ENCODE peak calls at places on chromosomes 2 and 18, in four cellular contexts. C, L, M and N are unnamed samples.

GRCh38 chr2:112646102-112646719 is 472 bp downstream of the SLC20A1 start:
- DNase-seq in C (peak), L (no peak), M (no peak), N (no peak)

GRCh38 chr18:24019641-24020331 is 5.2 kb downstream of the TTC39C start:
- DNase-seq in C (no peak), L (no peak), M (no peak), N (no peak)

GRCh38 chr2:72694715-72695496 is 130.9 kb downstream of the EXOC6B start:
- DNase-seq in C (peak), L (no peak), M (peak), N (peak)

GRCh38 chr2:224104668-224105386 is 65.7 kb upstream of the SERPINE2 start:
- DNase-seq in C (no peak), L (no peak), M (no peak), N (no peak)

GRCh38 chr18:39862341-39862740 is 2092.7 kb upstream of the PIK3C3 start:
- DNase-seq in C (peak), L (no peak), M (no peak), N (peak)

GRCh38 chr2:239106314-239106908 is 258.5 kb downstream of the TWIST2 start:
- DNase-seq in C (peak), L (peak), M (peak), N (peak)

GRCh38 chr2:100409975-100410647 is 7.4 kb downstream of the CHST10 start:
- DNase-seq in C (no peak), L (no peak), M (no peak), N (no peak)

GRCh38 chr2:236715077-236715476 is 145.5 kb downstream of the ACKR3 start:
- DNase-seq in C (no peak), L (no peak), M (no peak), N (no peak)

GRCh38 chr2:174553811-174554493 is 43.7 kb downstream of the WIPF1 start:
- DNase-seq in C (no peak), L (no peak), M (no peak), N (no peak)

GRCh38 chr18:76390452-76391035 is 104.5 kb downstream of the ZNF516 start:
- DNase-seq in C (no peak), L (no peak), M (no peak), N (no peak)

GRCh38 chr18:7111134-7111533 is 6.5 kb downstream of the LAMA1 start:
- DNase-seq in C (no peak), L (no peak), M (no peak), N (no peak)

GRCh38 chr2:72533767-72534166 is 292.1 kb downstream of the EXOC6B start:
- DNase-seq in C (no peak), L (no peak), M (peak), N (peak)

GRCh38 chr2:134671498-134671897 is 47.3 kb downstream of the TMEM163 start:
- DNase-seq in C (no peak), L (no peak), M (no peak), N (no peak)

GRCh38 chr2:234156326-234156725 is 105.8 kb downstream of the SPP2 start:
- DNase-seq in C (no peak), L (no peak), M (no peak), N (no peak)

GRCh38 chr2:176165598-176166055 is 8.5 kb downstream of the HOXD3 start:
- DNase-seq in C (no peak), L (no peak), M (no peak), N (no peak)

GRCh38 chr2:239692348-239692747 is 291.5 kb upstream of the HDAC4 start:
- DNase-seq in C (no peak), L (no peak), M (no peak), N (no peak)

GRCh38 chr2:100870652-100871531 is 51.0 kb downstream of the NPAS2 start:
- DNase-seq in C (no peak), L (no peak), M (no peak), N (no peak)

GRCh38 chr2:88724643-88725332 is 33.3 kb downstream of the RPIA start:
- DNase-seq in C (no peak), L (no peak), M (no peak), N (no peak)

GRCh38 chr2:164826293-164827243 is 15.1 kb downstream of the COBLL1 start:
- DNase-seq in C (peak), L (peak), M (no peak), N (no peak)

GRCh38 chr18:42287047-42287446 is 332.0 kb downstream of the PIK3C3 start:
- DNase-seq in C (no peak), L (no peak), M (no peak), N (no peak)

GRCh38 chr2:160583162-160583522 is 89.5 kb upstream of the RBMS1 start:
- DNase-seq in C (no peak), L (no peak), M (peak), N (no peak)

GRCh38 chr2:157875720-157876065 is 437 bp downstream of the ACVR1 start:
- DNase-seq in C (peak), L (no peak), M (no peak), N (no peak)

GRCh38 chr2:144694456-144694855 is 174.5 kb upstream of the ZEB2 start:
- DNase-seq in C (no peak), L (no peak), M (no peak), N (no peak)